ENCODE peak calls at places on chromosome 4, in four cellular contexts. C, U, A and H are unnamed samples. For H3K36me3 and H3K27me3, the result is how much of the 10 kb centered on the place peaks cover.

GRCh38 chr4:2402453-2402852 is 16.0 kb downstream of the ZFYVE28 start:
- DNase-seq in A (no peak), U (peak), C (no peak), H (no peak)

GRCh38 chr4:141486375-141486997 is 149.9 kb upstream of the IL15 start:
- DNase-seq in C (no peak), A (peak), U (no peak), H (no peak)

GRCh38 chr4:73832651-73833237 is 3.7 kb upstream of the CXCL6 start:
- DNase-seq in C (no peak), U (no peak), A (peak), H (no peak)

GRCh38 chr4:139890810-139891209 is 225.2 kb downstream of the MGST2 start:
- DNase-seq in A (peak), U (no peak), C (no peak), H (no peak)

GRCh38 chr4:128590034-128590740 is 219.3 kb upstream of the JADE1 start:
- DNase-seq in U (no peak), A (no peak), C (no peak), H (no peak)

GRCh38 chr4:41448935-41449334 is 89.0 kb upstream of the LIMCH1 start:
- DNase-seq in A (peak), U (peak), C (no peak), H (no peak)

GRCh38 chr4:16037901-16038300 is 45.9 kb downstream of the PROM1 start:
- DNase-seq in C (no peak), A (no peak), U (no peak), H (no peak)

GRCh38 chr4:72505314-72505744 is 63.7 kb downstream of the ADAMTS3 start:
- DNase-seq in C (no peak), U (no peak), A (peak), H (peak)

GRCh38 chr4:54659213-54660144 is 1.7 kb downstream of the KIT start:
- DNase-seq in U (no peak), A (peak), C (peak), H (peak)

GRCh38 chr4:8607603-8608481 is 15.3 kb downstream of the CPZ start:
- DNase-seq in A (no peak), C (peak), U (no peak), H (peak)

GRCh38 chr4:3514806-3515421 is 17.3 kb downstream of the LRPAP1 start:
- DNase-seq in U (peak), A (no peak), C (no peak), H (peak)

GRCh38 chr4:184705692-184706091 is 28.2 kb downstream of the CENPU start:
- DNase-seq in U (no peak), C (no peak), A (no peak), H (no peak)

DNA sequence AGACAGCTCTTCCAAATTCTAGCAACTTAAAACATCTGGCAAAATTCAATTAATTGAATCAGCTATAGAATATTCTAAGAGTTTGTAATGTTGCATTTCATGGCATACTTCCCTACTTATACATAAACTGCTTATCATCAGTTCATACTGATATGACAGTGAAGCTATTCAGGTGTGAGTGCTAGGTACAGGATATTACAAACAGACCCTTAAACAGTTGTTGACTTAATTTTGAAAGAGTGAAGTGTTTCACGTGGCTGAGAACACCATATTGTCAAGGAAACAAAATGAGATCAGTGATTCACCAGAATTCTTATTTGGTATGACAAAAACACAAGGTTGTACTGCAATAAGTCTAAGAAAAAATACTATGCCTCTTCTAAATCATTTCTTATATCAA is 27.4 kb downstream of the CENPU start:
- DNase-seq in C (no peak), U (no peak), A (no peak), H (no peak)
- H3K36me3 ChIP-seq in C (under half), U (under half), A (under half), H (under half)

GRCh38 chr4:52863324-52863723 is 1.2 kb downstream of the RASL11B start:
- DNase-seq in U (no peak), C (no peak), A (no peak), H (peak)
- H3K4me3 ChIP-seq in U (no peak), C (no peak), A (no peak), H (peak)

GRCh38 chr4:22733816-22734215 is 41.1 kb downstream of the GBA3 start:
- DNase-seq in A (no peak), C (no peak), U (no peak), H (no peak)
- H3K27me3 ChIP-seq in A (under half), C (under half), U (under half), H (under half)

GRCh38 chr4:868421-868820 is 42.5 kb upstream of the CPLX1 start:
- DNase-seq in C (no peak), U (no peak), A (no peak), H (no peak)
- H3K36me3 ChIP-seq in C (under half), U (half or more), A (under half), H (under half)

DNA sequence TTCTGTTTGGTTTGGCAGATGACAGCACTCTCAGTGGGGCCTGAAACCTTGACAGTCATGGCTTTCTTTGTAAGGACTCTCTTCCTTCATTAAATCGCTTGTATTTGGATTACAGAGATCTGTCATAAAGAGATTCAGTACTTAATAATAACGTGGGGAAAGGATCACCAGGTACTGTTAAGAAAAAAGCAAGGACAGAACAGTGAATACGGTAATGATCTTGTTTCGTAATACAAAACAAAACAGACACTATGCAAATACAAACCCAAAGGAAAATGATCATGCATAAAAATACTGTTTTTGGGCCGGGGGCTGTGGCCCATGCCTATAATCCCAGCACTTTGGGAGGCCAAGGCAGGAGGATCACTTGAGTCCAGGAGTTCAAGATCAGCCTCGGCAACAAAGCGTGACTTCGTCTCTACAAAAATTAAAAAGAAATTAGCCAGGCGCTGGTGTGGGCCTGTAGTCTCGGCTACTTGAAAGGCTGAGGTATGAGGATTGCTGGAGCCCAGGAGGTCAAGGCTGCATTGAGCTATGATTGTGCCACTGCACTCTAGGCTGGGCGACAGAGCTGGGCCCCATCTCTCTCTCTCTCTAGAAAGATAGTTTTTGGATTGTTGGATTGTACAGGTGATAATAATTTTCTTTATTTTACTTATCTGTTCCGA is 64.6 kb downstream of the TRAPPC11 start:
- DNase-seq in A (no peak), U (no peak), C (no peak), H (no peak)
- H3K4me3 ChIP-seq in A (no peak), U (no peak), C (peak), H (peak)

DNA sequence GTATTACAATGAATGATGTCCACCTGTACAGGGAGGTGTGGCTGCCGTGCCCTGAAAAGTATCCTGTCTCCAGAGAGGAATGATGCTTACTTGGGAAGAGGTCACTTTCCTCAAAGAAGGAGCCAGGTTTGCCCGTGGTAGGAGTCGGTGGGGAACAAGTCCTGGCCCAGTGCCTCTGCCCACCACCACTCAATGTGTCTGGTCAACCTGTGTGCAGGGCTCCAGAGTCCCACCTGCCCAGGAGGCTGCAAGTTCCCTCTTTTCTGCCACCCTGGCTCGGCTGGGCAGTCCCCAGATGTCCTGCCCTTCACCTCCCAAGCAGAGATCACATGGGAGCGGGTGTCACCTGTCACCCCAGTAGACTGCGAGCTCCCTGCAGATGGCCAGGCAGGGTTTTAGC is 75.4 kb upstream of the C4orf50 start:
- DNase-seq in U (no peak), C (no peak), A (no peak), H (no peak)
- H3K27me3 ChIP-seq in U (under half), C (under half), A (under half), H (under half)

GRCh38 chr4:55979562-55979961 is 30.8 kb downstream of the CEP135 start:
- DNase-seq in A (no peak), U (no peak), C (no peak), H (no peak)

GRCh38 chr4:55973650-55974049 is 24.9 kb downstream of the CEP135 start:
- DNase-seq in U (no peak), C (no peak), A (no peak), H (peak)
- H3K36me3 ChIP-seq in U (under half), C (under half), A (under half), H (under half)